ENCODE peak calls at places on chromosome 15, in seven cellular contexts. Q is H1, M is HCT116, F is K562, T is SK-N-SH, E is HepG2, U is GM12878. G is an unnamed sample.
A peak's percentile ranks its signal among the peaks of the same experiment; 100 is the strongest.

GRCh38 chr15:75061272-75061671 is 37.9 kb downstream of the PPCDC start:
- DNase-seq in Q (no peak), M (no peak), F (no peak), T (no peak), E (no peak), U (peak; percentile 66), G (no peak)

GRCh38 chr15:48696627-48697312 is 51.3 kb upstream of the FBN1 start:
- DNase-seq in Q (no peak), M (no peak), F (peak; percentile 12), T (no peak), E (no peak), U (no peak), G (no peak)

GRCh38 chr15:73286356-73286755 is 82.4 kb downstream of the HCN4 start:
- DNase-seq in Q (no peak), M (no peak), F (no peak), T (no peak), E (no peak), U (no peak), G (no peak)

GRCh38 chr15:98131924-98132323 is 171.4 kb downstream of the ARRDC4 start:
- DNase-seq in Q (no peak), M (no peak), F (no peak), T (no peak), E (no peak), U (no peak), G (no peak)

GRCh38 chr15:92159481-92159880 is 234.2 kb upstream of the ST8SIA2 start:
- DNase-seq in Q (no peak), M (no peak), F (no peak), T (no peak), E (no peak), U (no peak), G (no peak)

GRCh38 chr15:66039117-66039860 is 170.0 kb downstream of the RAB11A start:
- DNase-seq in Q (peak; percentile 36), M (no peak), F (no peak), T (no peak), E (no peak), U (no peak), G (no peak)

GRCh38 chr15:74170845-74171578 is 2.5 kb upstream of the ISLR start:
- DNase-seq in Q (no peak), M (no peak), F (no peak), T (no peak), E (no peak), U (no peak), G (no peak)

GRCh38 chr15:23629234-23629805 is 18.3 kb downstream of the MAGEL2 start:
- DNase-seq in Q (no peak), M (no peak), F (peak; percentile 14), T (peak; percentile 38), E (no peak), U (no peak), G (no peak)

GRCh38 chr15:57377478-57377847 is 1.2 kb downstream of the CGNL1 start:
- DNase-seq in Q (no peak), M (peak; percentile 4), F (no peak), T (no peak), E (no peak), U (no peak), G (peak; percentile 74)

GRCh38 chr15:55552926-55553325 is 35.2 kb downstream of the PYGO1 start:
- DNase-seq in Q (no peak), M (no peak), F (no peak), T (no peak), E (peak; percentile 15), U (no peak), G (no peak)

GRCh38 chr15:48046813-48047483 is 73.8 kb upstream of the SLC24A5 start:
- DNase-seq in Q (no peak), M (no peak), F (no peak), T (no peak), E (no peak), U (no peak), G (no peak)

GRCh38 chr15:101068961-101069734 is 150.0 kb downstream of the LRRK1 start:
- DNase-seq in Q (peak; percentile 94), M (no peak), F (no peak), T (no peak), E (peak; percentile 87), U (no peak), G (peak; percentile 67)

GRCh38 chr15:45919806-45920205 is 285.0 kb downstream of the SQOR start:
- DNase-seq in Q (no peak), M (no peak), F (no peak), T (no peak), E (peak; percentile 32), U (no peak), G (peak; percentile 6)

GRCh38 chr15:100108846-100109245 is 232.9 kb downstream of the ADAMTS17 start:
- DNase-seq in Q (no peak), M (no peak), F (no peak), T (no peak), E (no peak), U (no peak), G (no peak)

GRCh38 chr15:69090197-69090948 is 70.1 kb upstream of the GLCE start:
- DNase-seq in Q (peak; percentile 63), M (no peak), F (no peak), T (peak; percentile 30), E (no peak), U (no peak), G (no peak)

GRCh38 chr15:74505837-74506514 is 35.0 kb upstream of the ARID3B start:
- DNase-seq in Q (no peak), M (no peak), F (no peak), T (no peak), E (no peak), U (no peak), G (no peak)

GRCh38 chr15:80999623-81000036 is 1.1 kb upstream of the TLNRD1 start:
- DNase-seq in Q (no peak), M (peak; percentile 63), F (peak; percentile 32), T (no peak), E (no peak), U (no peak), G (peak; percentile 62)

GRCh38 chr15:61651267-61651666 is 409.0 kb downstream of the VPS13C start:
- DNase-seq in Q (no peak), M (no peak), F (no peak), T (no peak), E (no peak), U (no peak), G (no peak)

GRCh38 chr15:61654004-61654740 is 406.1 kb downstream of the VPS13C start:
- DNase-seq in Q (no peak), M (no peak), F (no peak), T (no peak), E (no peak), U (no peak), G (no peak)

GRCh38 chr15:61655881-61656280 is 404.4 kb downstream of the VPS13C start:
- DNase-seq in Q (no peak), M (no peak), F (no peak), T (no peak), E (no peak), U (no peak), G (no peak)

GRCh38 chr15:61654918-61655317 is 405.3 kb downstream of the VPS13C start:
- DNase-seq in Q (no peak), M (no peak), F (no peak), T (no peak), E (no peak), U (no peak), G (no peak)

GRCh38 chr15:61653110-61653509 is 407.1 kb downstream of the VPS13C start:
- DNase-seq in Q (no peak), M (no peak), F (no peak), T (no peak), E (no peak), U (no peak), G (no peak)
- TF ChIP-seq JUND in Q (no peak), M (no peak), F (no peak), T (no peak), E (no peak), U (no peak), G (no peak)

DNA sequence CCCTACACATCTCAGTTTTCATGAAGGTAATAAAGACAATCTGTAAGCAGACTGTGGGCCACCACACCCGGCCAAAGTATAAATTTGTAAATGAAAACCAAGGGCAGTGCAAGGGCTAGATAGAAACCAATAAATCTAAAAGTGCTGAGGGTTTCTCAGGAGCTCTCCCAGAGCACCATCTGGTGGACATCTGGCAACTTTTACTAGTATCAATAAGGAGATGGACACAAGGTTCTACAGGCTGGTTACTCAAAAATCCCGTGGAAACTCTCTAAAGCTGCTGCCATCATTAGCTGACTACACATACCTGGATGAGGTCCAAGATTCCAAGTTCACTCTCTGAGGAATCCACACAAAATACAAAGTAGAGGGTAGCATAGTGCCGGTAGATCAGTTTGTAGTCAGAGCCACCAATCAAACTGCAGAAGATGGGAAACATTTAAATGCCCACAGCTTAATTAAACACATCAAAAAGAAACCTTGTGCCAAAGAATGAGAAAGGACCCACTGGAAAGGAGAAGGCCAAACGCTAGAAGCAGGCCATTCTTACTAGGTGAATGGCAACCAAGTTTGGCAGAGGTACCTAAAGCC is 5.5 kb downstream of the AP3S2 start:
- DNase-seq in Q (no peak), M (peak; percentile 48), F (no peak), T (no peak), E (peak; percentile 56), U (no peak), G (peak; percentile 82)
- TF ChIP-seq JUND in Q (no peak), M (no peak), F (no peak), T (no peak), E (no peak), U (no peak), G (no peak)

DNA sequence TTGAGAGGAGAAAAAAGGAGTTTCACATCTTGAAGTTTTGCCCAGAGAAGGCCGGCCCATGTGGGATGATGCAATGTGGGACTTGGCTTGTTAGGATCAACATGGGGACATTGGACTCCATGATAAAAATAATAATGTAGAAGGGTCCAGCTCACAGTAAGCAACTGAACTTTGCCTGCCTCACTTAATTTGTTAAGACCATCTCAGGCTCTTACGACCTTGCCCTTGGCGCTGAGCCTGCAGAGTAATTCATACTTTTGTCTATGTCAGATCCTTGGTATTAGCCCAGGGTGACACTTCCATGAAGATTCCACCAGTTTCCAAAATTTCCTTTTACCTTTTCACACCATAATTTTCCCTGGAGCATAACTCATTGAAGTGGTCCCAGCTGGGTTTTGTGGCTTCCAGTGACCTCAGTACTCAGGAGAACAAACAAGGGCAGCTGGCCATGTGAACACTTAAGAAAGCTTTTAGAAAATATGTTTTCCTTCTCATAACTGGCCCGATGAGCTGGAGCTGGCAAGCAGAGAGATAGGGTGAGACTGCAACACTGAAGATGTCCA is 315.4 kb upstream of the RASGRP1 start:
- DNase-seq in Q (no peak), M (no peak), F (no peak), T (no peak), E (no peak), U (no peak), G (peak; percentile 50)
- TF ChIP-seq JUND in Q (no peak), M (no peak), F (no peak), T (no peak), E (no peak), U (no peak), G (no peak)

GRCh38 chr15:50051811-50052419 is 67.1 kb downstream of the ATP8B4 start:
- DNase-seq in Q (no peak), M (peak; percentile 41), F (peak; percentile 19), T (peak; percentile 52), E (peak; percentile 58), U (no peak), G (peak; percentile 70)

GRCh38 chr15:50053457-50053856 is 65.6 kb downstream of the ATP8B4 start:
- DNase-seq in Q (no peak), M (no peak), F (no peak), T (no peak), E (no peak), U (no peak), G (no peak)

GRCh38 chr15:50058231-50058630 is 60.8 kb downstream of the ATP8B4 start:
- DNase-seq in Q (no peak), M (no peak), F (no peak), T (no peak), E (no peak), U (no peak), G (no peak)

GRCh38 chr15:50059203-50059772 is 59.7 kb downstream of the ATP8B4 start:
- DNase-seq in Q (no peak), M (no peak), F (no peak), T (no peak), E (no peak), U (no peak), G (no peak)

GRCh38 chr15:50055333-50056278 is 63.4 kb downstream of the ATP8B4 start:
- DNase-seq in Q (no peak), M (no peak), F (no peak), T (no peak), E (no peak), U (no peak), G (no peak)
- TF ChIP-seq JUND in Q (no peak), M (no peak), F (no peak), T (no peak), E (no peak), U (no peak), G (no peak)